ENCODE peak calls at places on chromosomes 16 and 17, in five cellular contexts. One of them, this sample, is unnamed.

GRCh38 chr16:997440-998051 is 16.0 kb downstream of the SOX8 start:
- DNase-seq in uterus: no peak
- DNase-seq in activated CD4-positive, alpha-beta memory T cell treated with anti-CD3 and anti-CD28 coated beads for 36 hours: peak
- DNase-seq in AG08395: peak
- DNase-seq in substantia nigra: no peak
- DNase-seq in this sample: no peak

GRCh38 chr17:61015966-61016365 is 338.3 kb downstream of the BCAS3 start:
- DNase-seq in uterus: no peak
- DNase-seq in AG08395: peak
- DNase-seq in substantia nigra: no peak
- DNase-seq in activated CD4-positive, alpha-beta memory T cell treated with anti-CD3 and anti-CD28 coated beads for 36 hours: no peak
- DNase-seq in this sample: no peak

GRCh38 chr16:83623091-83623730 is 184.6 kb upstream of the HSBP1 start:
- DNase-seq in uterus: no peak
- DNase-seq in substantia nigra: no peak
- DNase-seq in AG08395: no peak
- DNase-seq in activated CD4-positive, alpha-beta memory T cell treated with anti-CD3 and anti-CD28 coated beads for 36 hours: no peak
- DNase-seq in this sample: no peak

GRCh38 chr16:3879258-3879886 is 1.1 kb downstream of the CREBBP start:
- DNase-seq in AG08395: no peak
- DNase-seq in activated CD4-positive, alpha-beta memory T cell treated with anti-CD3 and anti-CD28 coated beads for 36 hours: peak
- DNase-seq in uterus: no peak
- DNase-seq in substantia nigra: no peak
- DNase-seq in this sample: no peak

GRCh38 chr16:79409970-79410369 is 190.6 kb downstream of the MAF start:
- DNase-seq in uterus: no peak
- DNase-seq in AG08395: no peak
- DNase-seq in substantia nigra: no peak
- DNase-seq in activated CD4-positive, alpha-beta memory T cell treated with anti-CD3 and anti-CD28 coated beads for 36 hours: no peak
- DNase-seq in this sample: no peak

GRCh38 chr16:85401917-85402766 is 211.0 kb upstream of the GSE1 start:
- DNase-seq in activated CD4-positive, alpha-beta memory T cell treated with anti-CD3 and anti-CD28 coated beads for 36 hours: peak
- DNase-seq in substantia nigra: no peak
- DNase-seq in AG08395: no peak
- DNase-seq in uterus: peak
- DNase-seq in this sample: no peak

GRCh38 chr17:77455111-77455877 is 314.5 kb downstream of the SEC14L1 start:
- DNase-seq in AG08395: no peak
- DNase-seq in uterus: no peak
- DNase-seq in activated CD4-positive, alpha-beta memory T cell treated with anti-CD3 and anti-CD28 coated beads for 36 hours: peak
- DNase-seq in substantia nigra: no peak
- DNase-seq in this sample: no peak

GRCh38 chr16:66399930-66400329 is 27.2 kb upstream of the BEAN1 start:
- DNase-seq in substantia nigra: no peak
- DNase-seq in AG08395: no peak
- DNase-seq in activated CD4-positive, alpha-beta memory T cell treated with anti-CD3 and anti-CD28 coated beads for 36 hours: no peak
- DNase-seq in uterus: no peak
- DNase-seq in this sample: no peak

GRCh38 chr16:11689031-11689840 is 21.0 kb downstream of the SNN start:
- DNase-seq in substantia nigra: no peak
- DNase-seq in AG08395: no peak
- DNase-seq in uterus: no peak
- DNase-seq in activated CD4-positive, alpha-beta memory T cell treated with anti-CD3 and anti-CD28 coated beads for 36 hours: no peak
- DNase-seq in this sample: no peak

GRCh38 chr17:37360632-37361031 is 15.2 kb upstream of the C17orf78 start:
- DNase-seq in substantia nigra: no peak
- DNase-seq in uterus: no peak
- DNase-seq in activated CD4-positive, alpha-beta memory T cell treated with anti-CD3 and anti-CD28 coated beads for 36 hours: no peak
- DNase-seq in AG08395: no peak
- DNase-seq in this sample: no peak

GRCh38 chr17:6554336-6554735 is 2.0 kb downstream of the PITPNM3 start:
- DNase-seq in uterus: no peak
- DNase-seq in AG08395: no peak
- DNase-seq in activated CD4-positive, alpha-beta memory T cell treated with anti-CD3 and anti-CD28 coated beads for 36 hours: no peak
- DNase-seq in substantia nigra: no peak
- DNase-seq in this sample: no peak

GRCh38 chr16:85898521-85899442 is at the start of gene IRF8:
- DNase-seq in substantia nigra: peak
- DNase-seq in activated CD4-positive, alpha-beta memory T cell treated with anti-CD3 and anti-CD28 coated beads for 36 hours: peak
- DNase-seq in uterus: peak
- DNase-seq in AG08395: peak
- DNase-seq in this sample: no peak

GRCh38 chr17:50355701-50356341 is 9.9 kb downstream of the XYLT2 start:
- DNase-seq in activated CD4-positive, alpha-beta memory T cell treated with anti-CD3 and anti-CD28 coated beads for 36 hours: no peak
- DNase-seq in uterus: no peak
- DNase-seq in AG08395: no peak
- DNase-seq in substantia nigra: no peak
- DNase-seq in this sample: no peak

GRCh38 chr17:17125136-17126084 is 80.7 kb downstream of the PLD6 start:
- DNase-seq in AG08395: no peak
- DNase-seq in substantia nigra: no peak
- DNase-seq in uterus: no peak
- DNase-seq in activated CD4-positive, alpha-beta memory T cell treated with anti-CD3 and anti-CD28 coated beads for 36 hours: peak
- DNase-seq in this sample: no peak

GRCh38 chr16:48117217-48118105 is 38.3 kb downstream of the ABCC12 start:
- DNase-seq in uterus: no peak
- DNase-seq in activated CD4-positive, alpha-beta memory T cell treated with anti-CD3 and anti-CD28 coated beads for 36 hours: peak
- DNase-seq in substantia nigra: no peak
- DNase-seq in AG08395: peak
- DNase-seq in this sample: no peak

GRCh38 chr17:50033316-50033715 is 22.6 kb upstream of the ITGA3 start:
- DNase-seq in AG08395: peak
- DNase-seq in activated CD4-positive, alpha-beta memory T cell treated with anti-CD3 and anti-CD28 coated beads for 36 hours: no peak
- DNase-seq in substantia nigra: no peak
- DNase-seq in uterus: no peak
- DNase-seq in this sample: no peak

GRCh38 chr16:6190756-6191155 is 1093.2 kb upstream of the EEF2KMT start:
- DNase-seq in AG08395: no peak
- DNase-seq in uterus: no peak
- DNase-seq in activated CD4-positive, alpha-beta memory T cell treated with anti-CD3 and anti-CD28 coated beads for 36 hours: no peak
- DNase-seq in substantia nigra: no peak
- DNase-seq in this sample: no peak

GRCh38 chr17:49637739-49638138 is 40.2 kb downstream of the SPOP start:
- DNase-seq in uterus: no peak
- DNase-seq in AG08395: no peak
- DNase-seq in activated CD4-positive, alpha-beta memory T cell treated with anti-CD3 and anti-CD28 coated beads for 36 hours: no peak
- DNase-seq in substantia nigra: no peak
- DNase-seq in this sample: no peak

GRCh38 chr17:4540224-4541040 is 14.8 kb downstream of the MYBBP1A start:
- DNase-seq in uterus: no peak
- DNase-seq in substantia nigra: no peak
- DNase-seq in activated CD4-positive, alpha-beta memory T cell treated with anti-CD3 and anti-CD28 coated beads for 36 hours: no peak
- DNase-seq in AG08395: no peak
- DNase-seq in this sample: no peak

GRCh38 chr16:81996664-81997529 is 14.4 kb downstream of the SDR42E1 start:
- DNase-seq in uterus: peak
- DNase-seq in substantia nigra: no peak
- DNase-seq in AG08395: peak
- DNase-seq in activated CD4-positive, alpha-beta memory T cell treated with anti-CD3 and anti-CD28 coated beads for 36 hours: no peak
- DNase-seq in this sample: no peak

GRCh38 chr16:73285336-73285735 is 237.4 kb upstream of the ZFHX3 start:
- DNase-seq in AG08395: no peak
- DNase-seq in uterus: no peak
- DNase-seq in substantia nigra: no peak
- DNase-seq in activated CD4-positive, alpha-beta memory T cell treated with anti-CD3 and anti-CD28 coated beads for 36 hours: no peak
- DNase-seq in this sample: no peak

GRCh38 chr16:13181432-13181831 is 280.0 kb downstream of the SHISA9 start:
- DNase-seq in activated CD4-positive, alpha-beta memory T cell treated with anti-CD3 and anti-CD28 coated beads for 36 hours: no peak
- DNase-seq in substantia nigra: no peak
- DNase-seq in uterus: no peak
- DNase-seq in AG08395: no peak
- DNase-seq in this sample: no peak

GRCh38 chr17:34852141-34852540 is 109.1 kb downstream of the CCT6B start:
- DNase-seq in uterus: no peak
- DNase-seq in substantia nigra: no peak
- DNase-seq in AG08395: no peak
- DNase-seq in activated CD4-positive, alpha-beta memory T cell treated with anti-CD3 and anti-CD28 coated beads for 36 hours: no peak
- DNase-seq in this sample: no peak

GRCh38 chr17:64784353-64784798 is 122.3 kb upstream of the SMURF2 start:
- DNase-seq in AG08395: no peak
- DNase-seq in activated CD4-positive, alpha-beta memory T cell treated with anti-CD3 and anti-CD28 coated beads for 36 hours: no peak
- DNase-seq in uterus: peak
- DNase-seq in substantia nigra: no peak
- DNase-seq in this sample: no peak

GRCh38 chr16:71917900-71918299 is 22.6 kb downstream of the IST1 start:
- DNase-seq in activated CD4-positive, alpha-beta memory T cell treated with anti-CD3 and anti-CD28 coated beads for 36 hours: no peak
- DNase-seq in AG08395: peak
- DNase-seq in substantia nigra: no peak
- DNase-seq in uterus: no peak
- DNase-seq in this sample: no peak

GRCh38 chr16:61936522-61936921 is 99.7 kb downstream of the CDH8 start:
- DNase-seq in substantia nigra: no peak
- DNase-seq in uterus: no peak
- DNase-seq in activated CD4-positive, alpha-beta memory T cell treated with anti-CD3 and anti-CD28 coated beads for 36 hours: no peak
- DNase-seq in AG08395: no peak
- DNase-seq in this sample: no peak

GRCh38 chr16:48687421-48688038 is 77.5 kb upstream of the N4BP1 start:
- DNase-seq in uterus: peak
- DNase-seq in activated CD4-positive, alpha-beta memory T cell treated with anti-CD3 and anti-CD28 coated beads for 36 hours: peak
- DNase-seq in AG08395: peak
- DNase-seq in substantia nigra: no peak
- DNase-seq in this sample: peak

GRCh38 chr17:82937411-82938371 is 97.9 kb upstream of the ZNF750 start:
- DNase-seq in AG08395: no peak
- DNase-seq in activated CD4-positive, alpha-beta memory T cell treated with anti-CD3 and anti-CD28 coated beads for 36 hours: no peak
- DNase-seq in uterus: peak
- DNase-seq in substantia nigra: no peak
- DNase-seq in this sample: no peak

GRCh38 chr16:89197633-89198416 is 2.5 kb downstream of the SLC22A31 start:
- DNase-seq in activated CD4-positive, alpha-beta memory T cell treated with anti-CD3 and anti-CD28 coated beads for 36 hours: no peak
- DNase-seq in uterus: no peak
- DNase-seq in AG08395: no peak
- DNase-seq in substantia nigra: no peak
- DNase-seq in this sample: no peak

GRCh38 chr17:76872221-76872873 is 4.1 kb downstream of the MGAT5B start:
- DNase-seq in uterus: no peak
- DNase-seq in substantia nigra: no peak
- DNase-seq in activated CD4-positive, alpha-beta memory T cell treated with anti-CD3 and anti-CD28 coated beads for 36 hours: peak
- DNase-seq in AG08395: peak
- DNase-seq in this sample: peak

GRCh38 chr16:29315916-29316517 is 90.5 kb downstream of the NPIPB11 start:
- DNase-seq in AG08395: no peak
- DNase-seq in substantia nigra: no peak
- DNase-seq in uterus: no peak
- DNase-seq in activated CD4-positive, alpha-beta memory T cell treated with anti-CD3 and anti-CD28 coated beads for 36 hours: no peak
- DNase-seq in this sample: no peak

GRCh38 chr17:74417178-74418045 is 14.5 kb upstream of the GPRC5C start:
- DNase-seq in AG08395: peak
- DNase-seq in activated CD4-positive, alpha-beta memory T cell treated with anti-CD3 and anti-CD28 coated beads for 36 hours: peak
- DNase-seq in uterus: no peak
- DNase-seq in substantia nigra: no peak
- DNase-seq in this sample: no peak

GRCh38 chr17:48442819-48443218 is 12.8 kb upstream of the SKAP1 start:
- DNase-seq in uterus: no peak
- DNase-seq in AG08395: no peak
- DNase-seq in substantia nigra: no peak
- DNase-seq in activated CD4-positive, alpha-beta memory T cell treated with anti-CD3 and anti-CD28 coated beads for 36 hours: peak
- DNase-seq in this sample: no peak

GRCh38 chr17:82235775-82236141 is 6.9 kb downstream of the SLC16A3 start:
- DNase-seq in AG08395: no peak
- DNase-seq in uterus: no peak
- DNase-seq in substantia nigra: no peak
- DNase-seq in activated CD4-positive, alpha-beta memory T cell treated with anti-CD3 and anti-CD28 coated beads for 36 hours: no peak
- DNase-seq in this sample: no peak

This sample was measured in smooth muscle cell of the brain vasculature.